ENCODE peak calls at places on chromosomes 16 and 17, in six cellular contexts. W is fibroblast of lung, D is PC-3, B is BJ, S is IMR-90, R is mammary epithelial cell. G is an unnamed sample. For H3K27me3, the result is how much of the 10 kb centered on the place peaks cover.

GRCh38 chr17:28370744-28371103 is 617 bp upstream of the VTN start:
- DNase-seq in W (no peak), D (no peak), B (no peak), S (no peak), R (no peak), G (no peak)

GRCh38 chr16:77236063-77236511 is 36.9 kb downstream of the SYCE1L start:
- DNase-seq in W (peak), D (peak), B (no peak), S (peak), R (peak), G (peak)

GRCh38 chr17:39938140-39938869 is 10.8 kb downstream of the LRRC3C start:
- DNase-seq in W (no peak), D (no peak), B (no peak), S (no peak), R (no peak), G (no peak)

GRCh38 chr16:50338371-50339231 is 30.2 kb downstream of the BRD7 start:
- DNase-seq in W (no peak), D (no peak), B (no peak), S (peak), R (no peak), G (no peak)

GRCh38 chr16:82603784-82604411 is 22.9 kb upstream of the CDH13 start:
- DNase-seq in W (peak), D (peak), B (no peak), S (peak), R (peak), G (peak)

GRCh38 chr16:23145186-23145585 is 4.1 kb downstream of the USP31 start:
- DNase-seq in W (no peak), D (peak), B (no peak), S (no peak), R (peak), G (no peak)

GRCh38 chr17:28975031-28975430 is 23.7 kb upstream of the PHF12 start:
- DNase-seq in W (no peak), D (no peak), B (no peak), S (no peak), R (no peak), G (no peak)

GRCh38 chr17:59165933-59166342 is 10.4 kb downstream of the PRR11 start:
- DNase-seq in W (peak), D (peak), B (no peak), S (peak), R (peak), G (peak)

GRCh38 chr17:72099919-72100318 is 20.9 kb upstream of the SOX9 start:
- DNase-seq in W (peak), D (no peak), B (no peak), S (peak), R (no peak), G (peak)

GRCh38 chr16:75238132-75238852 is 13.1 kb downstream of the BCAR1 start:
- DNase-seq in W (peak), D (no peak), B (no peak), S (peak), R (no peak), G (peak)

GRCh38 chr17:79114455-79115301 is 40.1 kb downstream of the ENGASE start:
- DNase-seq in W (no peak), D (peak), B (no peak), S (no peak), R (peak), G (peak)

GRCh38 chr17:15266325-15266950 is 1.3 kb upstream of the PMP22 start:
- DNase-seq in W (no peak), D (no peak), B (no peak), S (no peak), R (no peak), G (no peak)

GRCh38 chr17:39981207-39982068 is 831 bp downstream of the PSMD3 start:
- DNase-seq in W (no peak), D (no peak), B (no peak), S (no peak), R (no peak), G (peak)

GRCh38 chr17:732788-733720 is 658 bp downstream of the TLCD3A start:
- DNase-seq in W (peak), D (peak), B (no peak), S (peak), R (peak), G (peak)

GRCh38 chr17:42126836-42127235 is 4.2 kb downstream of the HSPB9 start:
- DNase-seq in W (no peak), D (no peak), B (no peak), S (no peak), R (no peak), G (no peak)

GRCh38 chr17:74212262-74212912 is 984 bp upstream of the TTYH2 start:
- DNase-seq in W (peak), D (peak), B (no peak), S (no peak), R (no peak), G (peak)

GRCh38 chr17:77475012-77475976 is 334.5 kb downstream of the SEC14L1 start:
- DNase-seq in W (peak), D (no peak), B (peak), S (peak), R (peak), G (peak)

GRCh38 chr16:57146735-57147134 is 39.1 kb downstream of the PSME3IP1 start:
- DNase-seq in W (no peak), D (peak), B (no peak), S (no peak), R (no peak), G (no peak)

DNA sequence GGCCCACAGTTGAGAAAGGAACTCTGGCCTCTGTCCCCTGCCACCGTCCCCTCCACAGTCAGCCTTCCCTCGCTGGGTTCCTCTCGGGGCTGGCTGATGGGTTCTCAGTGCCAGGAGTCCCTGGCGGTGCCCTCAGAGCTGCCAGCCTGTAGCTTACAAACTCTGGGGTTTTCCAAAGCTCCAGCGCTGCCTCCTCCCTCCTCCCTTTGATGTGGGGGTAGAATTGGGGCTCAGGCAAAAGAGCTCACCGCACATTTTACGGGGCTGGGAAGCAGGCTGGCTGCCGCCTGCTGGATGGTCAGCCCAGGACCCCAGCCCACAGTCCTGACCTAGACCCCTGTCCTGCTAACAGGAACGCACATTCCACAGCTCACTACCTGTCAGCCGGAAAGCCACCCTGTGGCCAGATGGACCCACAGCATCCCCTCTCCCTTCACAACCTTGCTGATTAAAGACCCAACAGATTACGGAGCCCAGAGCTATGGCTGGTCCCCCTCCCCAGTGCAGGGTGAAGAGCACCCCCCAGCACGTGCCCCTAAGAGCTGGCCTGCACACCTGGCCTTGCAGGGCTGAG is 6.0 kb downstream of the VASN start:
- DNase-seq in W (no peak), D (no peak), B (no peak), S (no peak), R (no peak), G (no peak)
- H3K4me3 ChIP-seq in W (no peak), D (no peak), B (no peak), S (no peak), R (no peak), G (no peak)

DNA sequence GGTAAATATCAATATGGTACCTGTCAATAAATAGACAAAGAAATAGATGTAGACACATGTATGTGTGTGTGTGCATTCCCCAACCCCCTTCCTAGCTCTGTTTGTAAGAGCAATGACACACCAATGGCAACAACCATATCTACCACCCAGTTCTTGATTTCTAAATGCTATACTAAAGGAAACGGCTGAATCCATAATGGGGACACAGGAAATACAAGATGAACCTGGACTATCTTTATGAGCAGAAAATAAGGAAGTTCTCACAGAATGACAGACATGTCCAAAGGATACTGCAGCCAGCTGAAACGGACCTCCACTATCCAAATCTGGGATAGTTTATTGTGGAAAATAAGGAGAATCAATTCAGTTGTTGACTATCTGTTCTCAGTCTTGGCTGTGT is 75.3 kb downstream of the MYO1D start:
- DNase-seq in W (no peak), D (no peak), B (no peak), S (no peak), R (no peak), G (no peak)
- H3K27me3 ChIP-seq in W (under half), D (under half), B (under half), S (under half), R (under half), G (under half)

GRCh38 chr17:48490391-48491026 is 40.3 kb downstream of the HOXB1 start:
- DNase-seq in W (no peak), D (peak), B (no peak), S (no peak), R (no peak), G (no peak)

GRCh38 chr17:48491527-48492273 is 39.1 kb downstream of the HOXB1 start:
- DNase-seq in W (no peak), D (no peak), B (no peak), S (peak), R (no peak), G (no peak)

GRCh38 chr17:48489781-48490180 is 41.0 kb downstream of the HOXB1 start:
- DNase-seq in W (no peak), D (no peak), B (no peak), S (no peak), R (no peak), G (no peak)

GRCh38 chr17:48494335-48494734 is 36.5 kb downstream of the HOXB1 start:
- DNase-seq in W (peak), D (peak), B (no peak), S (peak), R (peak), G (peak)

DNA sequence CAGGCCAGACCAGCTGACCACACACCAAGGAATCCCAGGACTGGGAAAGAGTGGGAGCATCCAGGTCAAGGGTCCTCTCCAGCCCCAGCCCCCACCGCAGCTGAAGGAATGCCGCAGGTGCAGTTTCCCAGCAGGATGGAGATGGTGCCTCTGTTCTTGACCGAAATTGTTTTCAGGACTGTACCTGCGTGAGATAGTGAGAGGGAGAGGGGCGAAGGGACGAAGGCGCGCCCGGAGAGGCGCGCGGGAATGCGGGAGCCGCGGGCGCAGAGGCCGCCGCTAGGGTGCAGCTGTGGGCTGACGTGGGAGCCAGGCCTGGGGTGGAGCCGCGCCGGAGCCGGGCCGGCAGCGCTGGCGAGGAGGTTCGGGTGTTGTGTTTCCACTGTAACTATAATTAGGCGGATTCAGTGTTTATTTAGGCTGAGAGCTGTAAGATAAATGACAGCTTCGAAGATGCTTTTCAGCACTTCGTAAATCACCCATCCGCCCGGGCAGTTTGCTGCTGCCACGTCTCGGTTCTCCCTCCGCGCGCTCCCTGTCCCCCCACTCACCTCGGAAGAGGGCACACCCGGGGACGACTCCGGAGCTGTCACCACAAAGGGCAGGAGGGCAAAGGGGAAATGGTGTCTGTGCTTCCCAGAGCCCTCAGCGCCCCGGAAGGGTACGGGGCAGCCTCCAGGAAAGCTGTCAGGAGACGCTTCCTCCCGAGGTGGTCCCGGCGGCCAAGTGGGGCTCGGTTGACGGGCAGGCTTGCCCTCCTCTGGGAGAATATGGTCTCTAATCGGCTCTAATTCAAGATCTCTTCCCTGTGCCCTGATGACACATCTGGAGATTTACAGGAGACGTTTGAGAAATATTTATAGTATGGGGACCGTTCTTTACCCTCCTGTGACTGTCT is 38.2 kb downstream of the HOXB1 start:
- DNase-seq in W (peak), D (peak), B (no peak), S (peak), R (peak), G (peak)
- H3K4me3 ChIP-seq in W (no peak), D (peak), B (no peak), S (peak), R (peak), G (no peak)

DNA sequence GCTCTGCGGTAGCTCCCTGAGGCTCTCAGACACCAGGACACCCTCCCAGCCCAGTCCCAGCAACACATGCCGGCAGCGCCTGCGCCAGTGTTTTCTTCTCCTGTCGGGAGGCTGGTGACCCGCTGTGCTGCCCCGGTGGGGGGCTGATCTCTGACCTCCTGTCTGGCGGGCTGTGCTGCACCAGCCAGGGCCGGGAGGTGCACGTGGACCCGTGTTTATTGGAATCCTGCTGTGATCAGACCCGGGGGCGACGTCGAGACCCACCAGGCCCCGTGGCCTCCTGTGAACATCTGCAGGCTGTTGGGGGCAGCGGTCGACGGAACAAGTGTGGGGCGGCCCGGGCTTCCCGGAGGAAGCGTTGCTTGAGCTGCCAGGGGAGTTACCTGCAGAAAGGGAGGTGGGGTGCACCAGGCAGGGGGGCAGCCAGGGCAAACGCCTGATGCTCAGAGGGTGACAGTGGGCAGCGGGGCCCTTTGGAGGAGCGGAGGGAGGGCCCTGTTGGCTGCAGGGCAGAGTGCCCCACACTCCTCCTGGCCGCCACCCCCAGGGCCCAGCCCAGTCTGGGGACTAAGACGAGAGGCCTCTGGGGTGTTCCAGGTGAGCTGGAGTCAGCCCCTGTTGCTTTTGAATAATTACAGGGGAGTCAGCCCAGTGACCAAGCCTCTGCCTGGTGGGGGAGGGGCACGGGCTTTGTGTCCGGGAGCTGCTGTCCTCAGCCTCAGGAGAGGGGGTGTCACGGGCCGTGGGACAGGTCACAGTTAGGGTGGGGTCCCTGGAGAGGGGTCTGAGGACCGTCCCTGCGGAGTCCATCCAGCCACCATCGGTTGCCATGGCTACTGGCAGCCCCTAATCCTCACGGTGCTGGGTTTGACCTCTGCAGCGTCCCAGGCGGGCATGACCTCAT is 2.2 kb upstream of the SSTR5 start:
- DNase-seq in W (no peak), D (no peak), B (no peak), S (no peak), R (no peak), G (no peak)
- H3K27me3 ChIP-seq in W (under half), D (under half), B (under half), S (half or more), R (under half), G (half or more)

DNA sequence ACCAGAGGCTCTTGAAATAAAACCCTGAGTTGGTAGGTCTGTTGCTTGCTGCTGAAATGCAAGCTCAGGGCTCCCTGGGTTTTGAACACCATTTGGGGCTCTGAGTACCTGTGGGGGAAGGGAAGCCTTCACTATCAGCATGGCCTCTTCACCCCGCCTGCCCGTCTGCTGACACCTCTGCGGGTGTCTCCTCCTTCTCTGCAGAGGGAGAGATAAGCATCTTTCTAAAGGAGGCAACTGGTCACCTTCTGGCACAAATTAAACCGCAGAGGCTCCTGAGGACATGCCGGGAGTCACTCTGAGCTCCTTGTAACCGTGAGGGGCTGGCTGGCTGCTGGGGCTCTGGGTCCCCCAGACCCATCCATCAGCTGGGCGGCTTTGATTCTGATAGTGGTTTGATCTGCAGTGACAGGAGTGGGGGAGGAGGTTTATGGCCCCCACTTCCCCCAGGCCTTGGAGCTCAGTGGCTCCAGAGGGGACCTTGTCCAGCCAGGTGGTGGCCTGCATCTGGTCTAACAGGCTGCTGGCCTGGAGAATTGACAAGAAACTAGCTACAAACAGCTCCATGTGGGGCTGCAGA is 123.5 kb downstream of the IRF8 start:
- DNase-seq in W (no peak), D (no peak), B (no peak), S (no peak), R (no peak), G (no peak)
- H3K4me3 ChIP-seq in W (no peak), D (no peak), B (no peak), S (no peak), R (no peak), G (no peak)